ENCODE peak calls at places on chromosomes 16 and 17, in nine cellular contexts. H is amygdala; K is renal cortical epithelial cell; I is occipital lobe; F is foreskin fibroblast; G is activated T-cell treated with anti-CD3 and anti-CD28 coated beads, Interleukin-2, amount 50 U/mL, for 72 hours; V is NCI-H2081; T is memory B cell; J is right cardiac atrium. D is an unnamed sample.

GRCh38 chr17:72806011-72806410 is 286.5 kb downstream of the SLC39A11 start:
- DNase-seq in K (no peak), J (no peak), I (no peak), G (no peak), H (no peak), T (no peak), F (no peak), V (no peak), D (no peak)

GRCh38 chr16:87864331-87864989 is 4.8 kb downstream of the SLC7A5 start:
- DNase-seq in V (peak; percentile 17), H (no peak), K (peak; percentile 96), J (no peak), F (no peak), G (no peak), I (no peak), T (no peak), D (no peak)

GRCh38 chr17:49694847-49695697 is 12.7 kb downstream of the SLC35B1 start:
- DNase-seq in J (peak; percentile 68), F (no peak), T (peak; percentile 81), I (no peak), V (peak; percentile 50), G (peak; percentile 78), K (no peak), H (no peak), D (peak; percentile 74)

GRCh38 chr17:31561469-31562412 is 170.3 kb downstream of the RAB11FIP4 start:
- DNase-seq in H (no peak), V (no peak), K (peak; percentile 31), I (no peak), J (no peak), T (no peak), G (no peak), F (no peak), D (no peak)

GRCh38 chr17:18261146-18261515 is 669 bp downstream of the MIEF2 start:
- DNase-seq in F (peak; percentile 56), K (peak; percentile 87), T (no peak), G (peak; percentile 64), I (no peak), V (no peak), H (no peak), J (peak; percentile 83), D (peak; percentile 90)

GRCh38 chr17:42436401-42436800 is 13.3 kb upstream of the CAVIN1 start:
- DNase-seq in T (no peak), K (peak; percentile 37), J (no peak), I (no peak), G (no peak), H (no peak), F (peak; percentile 96), V (no peak), D (no peak)

GRCh38 chr16:27195941-27196595 is 7.3 kb upstream of the KDM8 start:
- DNase-seq in V (no peak), T (no peak), H (no peak), F (no peak), I (no peak), G (no peak), J (no peak), K (no peak), D (no peak)

GRCh38 chr17:81109957-81110356 is 55.4 kb upstream of the PVALEF start:
- DNase-seq in G (no peak), K (no peak), J (no peak), V (no peak), F (no peak), T (no peak), I (no peak), H (no peak), D (no peak)

GRCh38 chr16:67406628-67407027 is 9.6 kb downstream of the ZDHHC1 start:
- DNase-seq in H (no peak), V (no peak), F (peak; percentile 93), T (no peak), I (no peak), G (no peak), K (no peak), J (no peak), D (no peak)

GRCh38 chr16:88700636-88701482 is 5.3 kb downstream of the RNF166 start:
- DNase-seq in G (peak; percentile 94), J (peak; percentile 96), V (no peak), T (peak; percentile 83), K (peak; percentile 42), I (no peak), H (peak; percentile 46), F (peak; percentile 75), D (peak; percentile 97)

GRCh38 chr16:608019-608418 is 18.2 kb downstream of the RAB40C start:
- DNase-seq in F (no peak), K (no peak), I (no peak), V (peak; percentile 58), T (no peak), H (no peak), G (peak; percentile 67), J (no peak), D (no peak)